ENCODE peak calls at places on chromosome 19, in eight cellular contexts. S is thoracic aorta; L is transverse colon; K is pancreas; G is CD4-positive, CD25-positive, alpha-beta regulatory T cell; Y is CD4-positive, alpha-beta memory T cell; V is breast epithelium; R is left lung. Q is an unnamed sample.

GRCh38 chr19:55249841-55250240 is 9.0 kb downstream of the PPP6R1 start:
- DNase-seq in S (no peak), L (no peak), K (no peak), G (no peak), Y (no peak), V (no peak), R (no peak), Q (no peak)

GRCh38 chr19:1400281-1401137 is 833 bp downstream of the GAMT start:
- DNase-seq in S (no peak), L (no peak), K (peak; percentile 82), G (no peak), Y (no peak), V (no peak), R (no peak), Q (no peak)

GRCh38 chr19:802497-802887 is 5.2 kb downstream of the PTBP1 start:
- DNase-seq in S (no peak), L (no peak), K (no peak), G (no peak), Y (no peak), V (no peak), R (no peak), Q (no peak)

GRCh38 chr19:54684537-54684936 is 21.8 kb downstream of the LILRB4 start:
- DNase-seq in S (no peak), L (no peak), K (no peak), G (no peak), Y (no peak), V (no peak), R (no peak), Q (peak; percentile 65)

GRCh38 chr19:43554317-43554895 is 20.9 kb downstream of the XRCC1 start:
- DNase-seq in S (no peak), L (no peak), K (no peak), G (no peak), Y (no peak), V (no peak), R (no peak), Q (no peak)

GRCh38 chr19:19643158-19644053 is at the start of gene GMIP:
- DNase-seq in S (no peak), L (peak; percentile 91), K (peak; percentile 94), G (peak; percentile 83), Y (peak; percentile 88), V (peak; percentile 75), R (peak; percentile 86), Q (peak; percentile 96)

GRCh38 chr19:2278504-2279158 is 3.3 kb downstream of the PEAK3 start:
- DNase-seq in S (no peak), L (peak; percentile 66), K (no peak), G (no peak), Y (no peak), V (no peak), R (no peak), Q (no peak)

GRCh38 chr19:44951179-44952159 is 3.7 kb upstream of the CLPTM1 start:
- DNase-seq in S (peak; percentile 20), L (peak; percentile 54), K (no peak), G (peak; percentile 55), Y (peak; percentile 77), V (peak; percentile 73), R (no peak), Q (peak; percentile 85)

GRCh38 chr19:54448037-54448773 is 794 bp upstream of the LENG8 start:
- DNase-seq in S (no peak), L (peak; percentile 63), K (no peak), G (peak; percentile 21), Y (no peak), V (no peak), R (peak; percentile 63), Q (peak; percentile 79)

GRCh38 chr19:33301011-33301899 is 1.1 kb downstream of the CEBPA start:
- DNase-seq in S (no peak), L (peak; percentile 27), K (peak; percentile 70), G (no peak), Y (no peak), V (peak; percentile 51), R (no peak), Q (peak; percentile 73)

GRCh38 chr19:46903458-46903857 is 42.7 kb downstream of the ARHGAP35 start:
- DNase-seq in S (no peak), L (no peak), K (no peak), G (no peak), Y (no peak), V (no peak), R (no peak), Q (no peak)

GRCh38 chr19:49573451-49573850 is 6.9 kb downstream of the NOSIP start:
- DNase-seq in S (no peak), L (no peak), K (no peak), G (no peak), Y (no peak), V (no peak), R (no peak), Q (no peak)

GRCh38 chr19:34172661-34173144 is 399 bp downstream of the LSM14A start:
- DNase-seq in S (no peak), L (peak; percentile 23), K (peak; percentile 73), G (no peak), Y (no peak), V (no peak), R (no peak), Q (no peak)

GRCh38 chr19:43438291-43439162 is 23.8 kb downstream of the TEX101 start:
- DNase-seq in S (no peak), L (peak; percentile 45), K (no peak), G (no peak), Y (no peak), V (no peak), R (no peak), Q (no peak)

GRCh38 chr19:10915511-10916091 is 12.8 kb downstream of the YIPF2 start:
- DNase-seq in S (no peak), L (no peak), K (no peak), G (no peak), Y (no peak), V (no peak), R (no peak), Q (no peak)

GRCh38 chr19:55027472-55028337 is 10.4 kb downstream of the GP6 start:
- DNase-seq in S (no peak), L (no peak), K (no peak), G (no peak), Y (no peak), V (no peak), R (no peak), Q (no peak)

GRCh38 chr19:12155324-12155723 is 1.2 kb downstream of the ZNF625 start:
- DNase-seq in S (no peak), L (no peak), K (no peak), G (no peak), Y (no peak), V (no peak), R (no peak), Q (no peak)

GRCh38 chr19:45391346-45391745 is 13.5 kb downstream of the PPP1R13L start:
- DNase-seq in S (no peak), L (no peak), K (no peak), G (no peak), Y (no peak), V (no peak), R (no peak), Q (peak; percentile 73)

GRCh38 chr19:55537741-55538111 is 793 bp upstream of the SBK2 start:
- DNase-seq in S (no peak), L (no peak), K (no peak), G (no peak), Y (no peak), V (no peak), R (no peak), Q (peak; percentile 72)

GRCh38 chr19:53521373-53522202 is 16.4 kb upstream of the ZNF331 start:
- DNase-seq in S (no peak), L (no peak), K (no peak), G (no peak), Y (no peak), V (no peak), R (no peak), Q (no peak)

GRCh38 chr19:18589380-18590272 is 1.0 kb downstream of the REX1BD start:
- DNase-seq in S (no peak), L (peak; percentile 77), K (peak; percentile 85), G (peak; percentile 65), Y (peak; percentile 76), V (peak; percentile 70), R (peak; percentile 70), Q (peak; percentile 95)

GRCh38 chr19:38017504-38018150 is 110.6 kb downstream of the SIPA1L3 start:
- DNase-seq in S (no peak), L (no peak), K (no peak), G (no peak), Y (no peak), V (no peak), R (no peak), Q (no peak)
- H3K27ac ChIP-seq in S (no peak overlapping the region), L (no peak overlapping the region), K (no peak overlapping the region), G (no peak overlapping the region), Y (no peak overlapping the region), V (no peak overlapping the region), R (no peak overlapping the region), Q (no peak overlapping the region)

DNA sequence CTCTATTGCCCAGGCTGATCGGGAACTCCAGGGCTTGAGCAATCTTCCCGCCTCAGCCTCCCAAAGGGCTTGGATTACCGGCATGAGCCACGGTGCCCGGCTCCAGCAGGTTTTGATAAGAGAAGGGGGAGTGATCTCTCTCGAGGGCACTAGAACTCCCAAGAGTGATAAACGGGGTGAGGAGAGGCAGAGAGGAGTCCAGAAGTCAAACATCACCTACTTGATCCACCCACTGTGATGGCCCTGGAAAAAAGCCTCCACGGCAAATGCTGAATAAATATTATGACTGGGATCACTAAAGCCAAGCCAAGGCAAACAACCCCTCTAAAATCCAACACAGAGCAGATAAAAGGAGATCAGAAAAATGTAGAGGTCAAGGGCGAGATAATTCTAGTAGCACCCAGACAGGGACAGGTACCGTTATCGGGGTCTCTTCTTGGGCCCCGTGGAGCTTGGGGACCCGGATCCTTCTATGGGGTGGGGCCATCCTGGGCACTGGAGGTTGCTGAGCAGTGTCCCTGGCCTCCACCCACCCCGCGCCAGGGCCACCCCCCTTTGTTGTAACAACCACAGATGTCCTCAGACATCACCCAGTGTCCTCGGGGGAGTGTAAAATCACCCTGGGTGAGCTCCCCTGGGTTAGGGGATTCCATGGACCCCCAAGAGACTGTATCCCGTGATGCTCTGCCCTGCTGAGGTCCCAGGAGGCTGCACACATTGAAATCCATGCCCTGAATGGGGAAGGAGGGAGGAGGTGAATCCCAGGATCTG is 3.7 kb upstream of the CREB3L3 start:
- DNase-seq in S (no peak), L (peak; percentile 74), K (no peak), G (no peak), Y (no peak), V (no peak), R (no peak), Q (no peak)
- H3K4me1 ChIP-seq in S (no peaks in the 10 kb centered on the region), L (peaks cover 55% of the 10 kb centered on the region), K (no peaks in the 10 kb centered on the region), G (no peaks in the 10 kb centered on the region), Y (peaks cover 9% of the 10 kb centered on the region), V (no peaks in the 10 kb centered on the region), R (peaks cover 9% of the 10 kb centered on the region), Q (no peaks in the 10 kb centered on the region)

DNA sequence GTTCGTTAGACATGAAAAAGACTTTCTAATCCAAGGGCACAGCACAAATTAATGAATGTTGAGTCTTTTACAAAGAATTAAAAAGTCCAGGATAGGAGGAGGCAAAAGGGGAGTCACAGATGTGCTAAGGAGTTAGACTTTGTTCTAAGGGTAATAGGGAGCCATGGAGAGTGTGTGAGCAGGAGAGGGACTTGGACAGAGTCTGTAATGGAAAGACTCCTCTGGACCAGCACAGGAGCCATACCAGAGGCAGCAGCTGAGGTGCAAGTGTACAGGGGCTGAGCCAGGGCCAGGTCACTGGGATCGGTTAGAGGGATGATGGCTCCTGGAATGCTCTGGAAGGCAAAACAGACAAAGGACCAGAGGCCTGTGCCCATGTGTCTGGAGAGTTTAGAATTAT is 10.5 kb downstream of the GTPBP3 start:
- DNase-seq in S (no peak), L (no peak), K (no peak), G (no peak), Y (no peak), V (no peak), R (no peak), Q (no peak)
- H3K27ac ChIP-seq in S (peak overlapping the region; percentile 73), L (peak overlapping the region; percentile 35), K (peak overlapping the region; percentile 22), G (no peak overlapping the region), Y (no peak overlapping the region), V (peak overlapping the region; percentile 48), R (peak overlapping the region; percentile 66), Q (no peak overlapping the region)

GRCh38 chr19:35901055-35901644 is 810 bp upstream of the NFKBID start:
- DNase-seq in S (no peak), L (no peak), K (no peak), G (no peak), Y (no peak), V (no peak), R (no peak), Q (no peak)
- H3K4me1 ChIP-seq in S (peaks cover 22% of the 10 kb centered on the region), L (peaks cover 33% of the 10 kb centered on the region), K (no peaks in the 10 kb centered on the region), G (peaks cover 76% of the 10 kb centered on the region), Y (peaks cover 62% of the 10 kb centered on the region), V (peaks cover 7% of the 10 kb centered on the region), R (peaks cover 79% of the 10 kb centered on the region), Q (no peaks in the 10 kb centered on the region)